ENCODE peak calls at places on chromosomes 12 and 14, in four cellular contexts. T, I, M and R are unnamed samples.

GRCh38 chr14:91149462-91149861 is 35.6 kb downstream of the DGLUCY start:
- DNase-seq in I (no peak), M (no peak), T (no peak), R (no peak)

GRCh38 chr12:53623986-53624385 is 2.2 kb downstream of the ATF7 start:
- DNase-seq in M (no peak), T (no peak), I (no peak), R (no peak)

GRCh38 chr14:78598046-78598652 is 428.0 kb downstream of the NRXN3 start:
- DNase-seq in T (peak; percentile 72), I (peak; percentile 2), M (peak; percentile 66), R (peak; percentile 55)

GRCh38 chr12:112946236-112947000 is 8.1 kb downstream of the OAS3 start:
- DNase-seq in M (no peak), T (no peak), I (no peak), R (no peak)

GRCh38 chr14:99157246-99157645 is 114.8 kb downstream of the BCL11B start:
- DNase-seq in I (no peak), T (no peak), M (no peak), R (no peak)

GRCh38 chr12:51970904-51971646 is 19.6 kb downstream of the ACVR1B start:
- DNase-seq in I (peak; percentile 6), T (peak; percentile 75), M (peak; percentile 73), R (peak; percentile 55)

GRCh38 chr14:21672116-21672515 is 1.5 kb downstream of the OR4E1 start:
- DNase-seq in I (no peak), M (no peak), T (no peak), R (no peak)

GRCh38 chr14:105324080-105324778 is 9.7 kb downstream of the PACS2 start:
- DNase-seq in M (no peak), I (no peak), T (no peak), R (no peak)

GRCh38 chr14:72892103-72892878 is 1.6 kb downstream of the DPF3 start:
- DNase-seq in I (peak; percentile 19), T (peak; percentile 34), M (peak; percentile 27), R (peak; percentile 15)

GRCh38 chr12:81263072-81263471 is 185.2 kb downstream of the ACSS3 start:
- DNase-seq in T (no peak), I (no peak), M (no peak), R (no peak)

GRCh38 chr12:63066782-63067181 is 84.2 kb downstream of the AVPR1A start:
- DNase-seq in I (no peak), M (no peak), T (no peak), R (no peak)

GRCh38 chr14:53619625-53620324 is 336.9 kb downstream of the BMP4 start:
- DNase-seq in M (no peak), I (no peak), T (no peak), R (no peak)

GRCh38 chr12:103548622-103549601 is 38.2 kb upstream of the STAB2 start:
- DNase-seq in I (peak; percentile 64), T (peak; percentile 61), M (peak; percentile 54), R (peak; percentile 33)

GRCh38 chr14:62015945-62016344 is 253.7 kb downstream of the SNAPC1 start:
- DNase-seq in T (no peak), I (no peak), M (no peak), R (no peak)

GRCh38 chr14:32588448-32589320 is 259.6 kb downstream of the AKAP6 start:
- DNase-seq in T (peak; percentile 31), I (no peak), M (peak; percentile 30), R (peak; percentile 10)

GRCh38 chr12:79255326-79255725 is 390.8 kb downstream of the SYT1 start:
- DNase-seq in T (no peak), M (no peak), I (no peak), R (no peak)